ENCODE peak calls at places on chromosomes 11 and 22, in six cellular contexts. Z, O, A, T, Q and N are unnamed samples.

GRCh38 chr22:20106849-20107237 is 9.1 kb upstream of the RANBP1 start:
- DNase-seq in Z (no peak), O (no peak), A (no peak), T (no peak), Q (no peak), N (no peak)

GRCh38 chr11:13135385-13136271 is 126.5 kb downstream of the RASSF10 start:
- DNase-seq in Z (no peak), O (no peak), A (peak; percentile 53), T (no peak), Q (peak; percentile 69), N (peak; percentile 47)

GRCh38 chr11:76614471-76615183 is 55.9 kb downstream of the LRRC32 start:
- DNase-seq in Z (peak; percentile 68), O (no peak), A (no peak), T (no peak), Q (no peak), N (no peak)

GRCh38 chr22:50396751-50397370 is 53.7 kb downstream of the PPP6R2 start:
- DNase-seq in Z (no peak), O (no peak), A (no peak), T (no peak), Q (no peak), N (no peak)

GRCh38 chr11:75465701-75466531 is 32.9 kb upstream of the KLHL35 start:
- DNase-seq in Z (no peak), O (no peak), A (no peak), T (no peak), Q (no peak), N (no peak)

GRCh38 chr22:24601217-24602104 is 1.5 kb upstream of the GGT1 start:
- DNase-seq in Z (peak; percentile 65), O (no peak), A (no peak), T (peak; percentile 29), Q (no peak), N (peak; percentile 20)

GRCh38 chr11:17116121-17116520 is 38.7 kb upstream of the RPS13 start:
- DNase-seq in Z (no peak), O (no peak), A (no peak), T (no peak), Q (no peak), N (no peak)

GRCh38 chr22:43923191-43923590 is 414 bp upstream of the PNPLA3 start:
- DNase-seq in Z (no peak), O (no peak), A (no peak), T (no peak), Q (no peak), N (no peak)

GRCh38 chr11:20055312-20055711 is 105.0 kb downstream of the DBX1 start:
- DNase-seq in Z (no peak), O (no peak), A (no peak), T (no peak), Q (no peak), N (no peak)

GRCh38 chr11:95922099-95922498 is 1.8 kb downstream of the MTMR2 start:
- DNase-seq in Z (no peak), O (no peak), A (no peak), T (no peak), Q (no peak), N (no peak)

GRCh38 chr11:59625703-59626102 is 10.1 kb upstream of the OSBP start:
- DNase-seq in Z (no peak), O (no peak), A (no peak), T (no peak), Q (no peak), N (no peak)

GRCh38 chr11:119602745-119603373 is 126.1 kb downstream of the NECTIN1 start:
- DNase-seq in Z (no peak), O (no peak), A (no peak), T (no peak), Q (no peak), N (no peak)